ENCODE peak calls at places on chromosomes 1 and 21, in seven cellular contexts. L is mammary epithelial cell, X is suprapubic skin, K is pancreas, Z is upper lobe of right lung, N is left lung, Q is hepatocyte. H is an unnamed sample.
A peak's percentile ranks its signal among the peaks of the same experiment; 100 is the strongest.

GRCh38 chr1:231855395-231855794 is 228.8 kb downstream of the DISC1 start:
- DNase-seq in L (no peak), X (no peak), K (no peak), Z (no peak), N (no peak), Q (no peak), H (no peak)

GRCh38 chr1:119294728-119295127 is 73.9 kb upstream of the HAO2 start:
- DNase-seq in L (no peak), X (no peak), K (no peak), Z (no peak), N (no peak), Q (no peak), H (no peak)

GRCh38 chr1:56819393-56819899 is at the start of gene FYB2:
- DNase-seq in L (no peak), X (no peak), K (peak; percentile 76), Z (no peak), N (peak; percentile 74), Q (peak; percentile 46), H (peak; percentile 45)

GRCh38 chr1:158933621-158934020 is 2.3 kb downstream of the PYHIN1 start:
- DNase-seq in L (no peak), X (no peak), K (no peak), Z (no peak), N (no peak), Q (no peak), H (no peak)

GRCh38 chr1:94980909-94981252 is 54.0 kb upstream of the CNN3 start:
- DNase-seq in L (no peak), X (no peak), K (no peak), Z (no peak), N (no peak), Q (no peak), H (peak; percentile 65)

GRCh38 chr1:151144474-151145157 is 1.8 kb downstream of the SEMA6C start:
- DNase-seq in L (no peak), X (no peak), K (no peak), Z (no peak), N (no peak), Q (no peak), H (no peak)

GRCh38 chr1:40625076-40625475 is 40.4 kb downstream of the RIMS3 start:
- DNase-seq in L (peak; percentile 37), X (no peak), K (peak; percentile 67), Z (no peak), N (no peak), Q (peak; percentile 33), H (peak; percentile 20)

GRCh38 chr21:45266518-45267389 is 20.9 kb downstream of the POFUT2 start:
- DNase-seq in L (no peak), X (peak; percentile 55), K (peak; percentile 51), Z (peak; percentile 38), N (no peak), Q (no peak), H (peak; percentile 39)

GRCh38 chr1:220409751-220410370 is 118.1 kb upstream of the MARK1 start:
- DNase-seq in L (no peak), X (no peak), K (no peak), Z (no peak), N (no peak), Q (no peak), H (no peak)

GRCh38 chr1:91844862-91845528 is 41.0 kb downstream of the TGFBR3 start:
- DNase-seq in L (peak; percentile 90), X (no peak), K (no peak), Z (no peak), N (no peak), Q (peak; percentile 69), H (peak; percentile 49)

GRCh38 chr1:66055092-66055491 is 262.4 kb downstream of the PDE4B start:
- DNase-seq in L (no peak), X (no peak), K (no peak), Z (no peak), N (no peak), Q (no peak), H (no peak)
- H3K9me3 ChIP-seq in L (peaks cover 2% of the 10 kb centered on the region), X (no peaks in the 10 kb centered on the region), K (no peaks in the 10 kb centered on the region), Z (no peaks in the 10 kb centered on the region), N (peaks cover 4% of the 10 kb centered on the region), Q (no peaks in the 10 kb centered on the region), H (no peaks in the 10 kb centered on the region)

GRCh38 chr1:156923565-156924477 is 3.4 kb downstream of the LRRC71 start:
- DNase-seq in L (no peak), X (no peak), K (no peak), Z (no peak), N (no peak), Q (no peak), H (no peak)

GRCh38 chr1:156922986-156923564 is 2.6 kb downstream of the LRRC71 start:
- DNase-seq in L (no peak), X (no peak), K (no peak), Z (no peak), N (no peak), Q (no peak), H (no peak)

GRCh38 chr1:156924478-156925153 is 4.2 kb downstream of the LRRC71 start:
- DNase-seq in L (no peak), X (no peak), K (no peak), Z (no peak), N (no peak), Q (no peak), H (no peak)

GRCh38 chr1:156921053-156921529 is 659 bp downstream of the LRRC71 start:
- DNase-seq in L (no peak), X (no peak), K (no peak), Z (no peak), N (no peak), Q (no peak), H (no peak)

GRCh38 chr1:156920233-156921052 is at the start of gene LRRC71:
- DNase-seq in L (peak; percentile 48), X (no peak), K (peak; percentile 93), Z (peak; percentile 89), N (peak; percentile 90), Q (peak; percentile 94), H (peak; percentile 67)
- H3K4me3 ChIP-seq in L (peak within 1 kb of the TSS; percentile 44), X (peak within 1 kb of the TSS; percentile 25), K (no peak within 1 kb of the TSS), Z (no peak within 1 kb of the TSS), N (no peak within 1 kb of the TSS), Q (no peak within 1 kb of the TSS), H (no peak within 1 kb of the TSS)

GRCh38 chr1:177571076-177571475 is 398.8 kb downstream of the SEC16B start:
- DNase-seq in L (no peak), X (no peak), K (no peak), Z (no peak), N (no peak), Q (no peak), H (no peak)
- H3K27me3 ChIP-seq in L (no peaks in the 10 kb centered on the region), X (no peaks in the 10 kb centered on the region), K (no peaks in the 10 kb centered on the region), Z (no peaks in the 10 kb centered on the region), N (no peaks in the 10 kb centered on the region), Q (no peaks in the 10 kb centered on the region), H (no peaks in the 10 kb centered on the region)

DNA sequence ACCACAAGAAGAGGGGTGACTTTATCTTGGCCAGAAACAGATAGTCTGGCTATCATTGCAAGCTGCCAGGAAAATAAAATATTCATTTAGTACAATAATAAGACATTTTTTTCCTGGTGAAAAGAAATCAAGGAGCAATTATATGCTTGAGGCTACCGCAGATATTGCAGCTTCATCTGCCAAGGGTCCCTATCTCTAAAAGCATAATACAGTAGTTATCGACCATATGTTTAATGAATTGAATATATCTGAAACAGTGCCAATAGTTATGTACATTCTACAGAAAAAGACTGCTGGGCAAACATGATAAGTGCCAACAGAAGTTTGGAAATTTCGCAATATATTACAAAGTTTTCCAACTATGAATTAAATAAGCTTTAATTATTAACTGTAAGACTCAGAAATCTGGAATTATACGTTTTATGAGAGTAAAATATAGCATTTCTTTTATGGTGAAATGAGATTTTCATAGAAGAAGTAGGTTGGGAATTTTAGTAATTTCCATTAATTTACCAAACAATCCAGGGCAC is 561.1 kb upstream of the ZP4 start:
- DNase-seq in L (no peak), X (no peak), K (no peak), Z (no peak), N (no peak), Q (no peak), H (no peak)
- H3K9me3 ChIP-seq in L (no peaks in the 10 kb centered on the region), X (no peaks in the 10 kb centered on the region), K (no peaks in the 10 kb centered on the region), Z (no peaks in the 10 kb centered on the region), N (no peaks in the 10 kb centered on the region), Q (no peaks in the 10 kb centered on the region), H (no peaks in the 10 kb centered on the region)

DNA sequence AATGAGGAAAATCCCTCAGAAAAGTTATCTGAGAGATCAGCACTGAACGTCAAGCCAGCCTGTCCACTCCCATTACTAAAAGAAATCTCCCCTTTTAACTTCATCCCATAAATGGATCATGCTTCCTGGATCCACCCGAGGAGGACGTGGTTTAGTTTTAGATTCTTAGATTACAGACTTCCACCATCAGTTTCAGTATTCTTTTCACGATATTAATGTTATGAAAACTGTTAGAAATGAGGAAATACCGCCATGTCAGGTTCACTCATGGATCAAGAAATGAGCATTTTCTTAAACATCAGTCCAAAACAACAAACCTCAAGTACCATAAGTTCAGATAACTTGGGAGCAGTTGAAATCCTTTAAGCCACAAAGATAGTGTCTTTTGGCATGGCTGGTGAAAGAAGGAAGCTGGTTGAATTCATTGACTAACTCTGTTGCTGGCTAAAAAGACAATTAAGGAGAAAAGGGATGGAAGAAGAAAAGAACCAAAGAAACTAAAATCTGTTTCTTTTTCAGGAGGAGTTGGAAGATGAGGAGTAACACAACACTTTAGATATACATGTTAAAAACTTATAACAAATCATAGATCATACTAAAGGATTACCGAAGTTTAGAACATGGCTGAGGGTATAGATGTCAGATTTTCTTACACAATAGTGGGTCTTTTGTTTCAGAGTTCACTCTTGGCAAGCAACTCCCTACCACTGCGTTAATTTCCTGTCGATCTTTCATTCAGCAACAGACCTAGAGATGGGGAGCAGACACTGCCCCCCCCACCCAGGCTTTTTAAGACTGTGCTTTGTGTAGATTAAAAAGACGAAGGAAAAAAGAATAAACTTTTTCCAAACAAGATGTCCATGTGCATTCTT is 50.1 kb downstream of the NFIA start:
- DNase-seq in L (peak; percentile 30), X (no peak), K (no peak), Z (no peak), N (no peak), Q (peak; percentile 54), H (no peak)
- H3K4me3 ChIP-seq in L (no peak overlapping the region), X (no peak overlapping the region), K (no peak overlapping the region), Z (peak overlapping the region; percentile 10), N (no peak overlapping the region), Q (no peak overlapping the region), H (no peak overlapping the region)

GRCh38 chr1:183883629-183884028 is 78.7 kb downstream of the RGL1 start:
- DNase-seq in L (no peak), X (no peak), K (no peak), Z (no peak), N (no peak), Q (no peak), H (no peak)
- H3K27me3 ChIP-seq in L (no peaks in the 10 kb centered on the region), X (no peaks in the 10 kb centered on the region), K (no peaks in the 10 kb centered on the region), Z (no peaks in the 10 kb centered on the region), N (no peaks in the 10 kb centered on the region), Q (no peaks in the 10 kb centered on the region), H (no peaks in the 10 kb centered on the region)

GRCh38 chr21:24093032-24093431 is 1514.2 kb downstream of the MRPL39 start:
- DNase-seq in L (no peak), X (no peak), K (no peak), Z (no peak), N (no peak), Q (no peak), H (no peak)
- H3K9me3 ChIP-seq in L (peaks cover 27% of the 10 kb centered on the region), X (no peaks in the 10 kb centered on the region), K (no peaks in the 10 kb centered on the region), Z (no peaks in the 10 kb centered on the region), N (peaks cover 3% of the 10 kb centered on the region), Q (no peaks in the 10 kb centered on the region), H (no peaks in the 10 kb centered on the region)

H was measured in small intestine.